ENCODE peak calls at places on chromosomes 4 and X, in nine cellular contexts. One of them, this sample, is unnamed.

GRCh38 chr4:88735554-88735953 is 37.9 kb upstream of the NAP1L5 start:
- DNase-seq in NCI-H1048: no peak
- DNase-seq in AG09309: no peak
- DNase-seq in NCI-H1105 treated with DMSO at 0.1 percent for 48 hours: no peak
- DNase-seq in left ventricle myocardium inferior: no peak
- DNase-seq in H4: no peak
- DNase-seq in progenitor cell of endocrine pancreas: no peak
- DNase-seq in NCI-H2171 treated with DMSO at 0.1 percent for 48 hours: no peak
- DNase-seq in EL: no peak
- DNase-seq in this sample: no peak

GRCh38 chr4:10083861-10084641 is 32.5 kb downstream of the WDR1 start:
- DNase-seq in NCI-H1048: no peak
- DNase-seq in AG09309: no peak
- DNase-seq in NCI-H1105 treated with DMSO at 0.1 percent for 48 hours: no peak
- DNase-seq in left ventricle myocardium inferior: peak; percentile 39
- DNase-seq in H4: no peak
- DNase-seq in progenitor cell of endocrine pancreas: no peak
- DNase-seq in NCI-H2171 treated with DMSO at 0.1 percent for 48 hours: no peak
- DNase-seq in EL: no peak
- DNase-seq in this sample: no peak

GRCh38 chr4:52037730-52038108 is 380 bp downstream of the SGCB start:
- DNase-seq in NCI-H1048: no peak
- DNase-seq in AG09309: no peak
- DNase-seq in NCI-H1105 treated with DMSO at 0.1 percent for 48 hours: peak; percentile 33
- DNase-seq in left ventricle myocardium inferior: peak; percentile 33
- DNase-seq in H4: peak; percentile 19
- DNase-seq in progenitor cell of endocrine pancreas: peak; percentile 41
- DNase-seq in NCI-H2171 treated with DMSO at 0.1 percent for 48 hours: peak; percentile 39
- DNase-seq in EL: peak; percentile 35
- DNase-seq in this sample: peak; percentile 11

GRCh38 chrX:85114776-85115175 is 111.1 kb downstream of the APOOL start:
- DNase-seq in NCI-H1048: no peak
- DNase-seq in AG09309: no peak
- DNase-seq in NCI-H1105 treated with DMSO at 0.1 percent for 48 hours: no peak
- DNase-seq in left ventricle myocardium inferior: no peak
- DNase-seq in H4: no peak
- DNase-seq in progenitor cell of endocrine pancreas: no peak
- DNase-seq in NCI-H2171 treated with DMSO at 0.1 percent for 48 hours: no peak
- DNase-seq in EL: no peak
- DNase-seq in this sample: no peak

GRCh38 chr4:26031704-26032103 is 117.7 kb downstream of the SMIM20 start:
- DNase-seq in NCI-H1048: no peak
- DNase-seq in AG09309: no peak
- DNase-seq in NCI-H1105 treated with DMSO at 0.1 percent for 48 hours: no peak
- DNase-seq in left ventricle myocardium inferior: no peak
- DNase-seq in H4: no peak
- DNase-seq in progenitor cell of endocrine pancreas: no peak
- DNase-seq in NCI-H2171 treated with DMSO at 0.1 percent for 48 hours: no peak
- DNase-seq in EL: no peak
- DNase-seq in this sample: no peak

GRCh38 chr4:10643600-10644425 is 40.8 kb downstream of the CLNK start:
- DNase-seq in NCI-H1048: no peak
- DNase-seq in AG09309: no peak
- DNase-seq in NCI-H1105 treated with DMSO at 0.1 percent for 48 hours: no peak
- DNase-seq in left ventricle myocardium inferior: no peak
- DNase-seq in H4: no peak
- DNase-seq in progenitor cell of endocrine pancreas: no peak
- DNase-seq in NCI-H2171 treated with DMSO at 0.1 percent for 48 hours: no peak
- DNase-seq in EL: peak; percentile 8
- DNase-seq in this sample: peak; percentile 6

GRCh38 chr4:183798249-183798920 is 106.7 kb upstream of the STOX2 start:
- DNase-seq in NCI-H1048: no peak
- DNase-seq in AG09309: no peak
- DNase-seq in NCI-H1105 treated with DMSO at 0.1 percent for 48 hours: no peak
- DNase-seq in left ventricle myocardium inferior: no peak
- DNase-seq in H4: no peak
- DNase-seq in progenitor cell of endocrine pancreas: peak; percentile 47
- DNase-seq in NCI-H2171 treated with DMSO at 0.1 percent for 48 hours: no peak
- DNase-seq in EL: no peak
- DNase-seq in this sample: peak; percentile 19

GRCh38 chrX:131816551-131817136 is 206.5 kb upstream of the STK26 start:
- DNase-seq in NCI-H1048: no peak
- DNase-seq in AG09309: peak; percentile 71
- DNase-seq in NCI-H1105 treated with DMSO at 0.1 percent for 48 hours: no peak
- DNase-seq in left ventricle myocardium inferior: no peak
- DNase-seq in H4: peak; percentile 59
- DNase-seq in progenitor cell of endocrine pancreas: no peak
- DNase-seq in NCI-H2171 treated with DMSO at 0.1 percent for 48 hours: no peak
- DNase-seq in EL: peak; percentile 44
- DNase-seq in this sample: no peak

GRCh38 chr4:144190009-144190408 is 49.5 kb upstream of the GYPA start:
- DNase-seq in NCI-H1048: no peak
- DNase-seq in AG09309: no peak
- DNase-seq in NCI-H1105 treated with DMSO at 0.1 percent for 48 hours: no peak
- DNase-seq in left ventricle myocardium inferior: no peak
- DNase-seq in H4: no peak
- DNase-seq in progenitor cell of endocrine pancreas: no peak
- DNase-seq in NCI-H2171 treated with DMSO at 0.1 percent for 48 hours: no peak
- DNase-seq in EL: no peak
- DNase-seq in this sample: no peak

GRCh38 chr4:22515145-22515887 is 550 bp downstream of the ADGRA3 start:
- DNase-seq in NCI-H1048: peak; percentile 39
- DNase-seq in AG09309: no peak
- DNase-seq in NCI-H1105 treated with DMSO at 0.1 percent for 48 hours: peak; percentile 55
- DNase-seq in left ventricle myocardium inferior: peak; percentile 61
- DNase-seq in H4: peak; percentile 75
- DNase-seq in progenitor cell of endocrine pancreas: peak; percentile 56
- DNase-seq in NCI-H2171 treated with DMSO at 0.1 percent for 48 hours: peak; percentile 61
- DNase-seq in EL: peak; percentile 78
- DNase-seq in this sample: peak; percentile 78

GRCh38 chr4:114200026-114200425 is 220.6 kb upstream of the ARSJ start:
- DNase-seq in NCI-H1048: no peak
- DNase-seq in AG09309: no peak
- DNase-seq in NCI-H1105 treated with DMSO at 0.1 percent for 48 hours: no peak
- DNase-seq in left ventricle myocardium inferior: no peak
- DNase-seq in H4: no peak
- DNase-seq in progenitor cell of endocrine pancreas: no peak
- DNase-seq in NCI-H2171 treated with DMSO at 0.1 percent for 48 hours: no peak
- DNase-seq in EL: no peak
- DNase-seq in this sample: no peak

This sample was measured in SW480.